ENCODE peak calls at places on chromosome 14, in ten cellular contexts. V is body of pancreas; I is fibroblast of mammary gland; M is activated CD4-positive, alpha-beta T cell treated with anti-CD3 and anti-CD28 coated beads, Interleukin-2, amount 50 U/mL, for 1 hour; U is dermis microvascular lymphatic vessel endothelial cell; N is OCI-LY7; D is activated CD8-positive, alpha-beta memory T cell treated with anti-CD3 and anti-CD28 coated beads, Interleukin-2, amount 50 U/mL, for 4 hours; W is Calu3; F is HCT116; C is choroid plexus epithelial cell. A is an unnamed sample.

GRCh38 chr14:34665785-34666425 is 36.0 kb upstream of the SNX6 start:
- DNase-seq in V (peak; percentile 7), I (peak; percentile 92), M (no peak), U (peak; percentile 94), N (peak; percentile 15), D (no peak), W (no peak), F (no peak), C (peak; percentile 97), A (peak; percentile 31)

GRCh38 chr14:89320381-89321000 is 96.5 kb downstream of the FOXN3 start:
- DNase-seq in V (no peak), I (no peak), M (no peak), U (no peak), N (no peak), D (no peak), W (no peak), F (no peak), C (peak; percentile 69), A (no peak)

GRCh38 chr14:99807413-99808132 is 14.4 kb downstream of the EML1 start:
- DNase-seq in V (no peak), I (peak; percentile 62), M (no peak), U (no peak), N (no peak), D (no peak), W (no peak), F (no peak), C (peak; percentile 14), A (no peak)

GRCh38 chr14:95649230-95649629 is 37.0 kb upstream of the TCL1B start:
- DNase-seq in V (no peak), I (no peak), M (no peak), U (no peak), N (no peak), D (no peak), W (no peak), F (no peak), C (no peak), A (no peak)

GRCh38 chr14:95683793-95684192 is 2.4 kb upstream of the TCL1B start:
- DNase-seq in V (peak; percentile 62), I (peak; percentile 15), M (peak; percentile 14), U (peak; percentile 10), N (peak; percentile 69), D (no peak), W (peak; percentile 42), F (peak; percentile 32), C (no peak), A (peak; percentile 5)

GRCh38 chr14:77315115-77315944 is 5.4 kb downstream of the POMT2 start:
- DNase-seq in V (no peak), I (no peak), M (no peak), U (no peak), N (no peak), D (no peak), W (no peak), F (no peak), C (no peak), A (no peak)

GRCh38 chr14:99578541-99579044 is 25.4 kb downstream of the CCDC85C start:
- DNase-seq in V (peak; percentile 32), I (no peak), M (no peak), U (no peak), N (no peak), D (no peak), W (no peak), F (no peak), C (no peak), A (no peak)

GRCh38 chr14:21940887-21941855 is 267.6 kb upstream of the OR4E1 start:
- DNase-seq in V (peak; percentile 14), I (peak; percentile 24), M (peak; percentile 30), U (peak; percentile 40), N (peak; percentile 52), D (peak; percentile 30), W (peak; percentile 43), F (peak; percentile 24), C (peak; percentile 27), A (peak; percentile 36)

GRCh38 chr14:51652168-51653095 is 722 bp downstream of the FRMD6 start:
- DNase-seq in V (peak; percentile 50), I (no peak), M (no peak), U (no peak), N (peak; percentile 75), D (no peak), W (no peak), F (no peak), C (no peak), A (no peak)

GRCh38 chr14:68284834-68285233 is 465.3 kb downstream of the RAD51B start:
- DNase-seq in V (no peak), I (no peak), M (no peak), U (no peak), N (peak; percentile 48), D (no peak), W (no peak), F (no peak), C (no peak), A (no peak)

GRCh38 chr14:92549853-92550244 is 36.3 kb downstream of the RIN3 start:
- DNase-seq in V (peak; percentile 17), I (peak; percentile 45), M (no peak), U (peak; percentile 57), N (no peak), D (no peak), W (no peak), F (no peak), C (no peak), A (no peak)

GRCh38 chr14:103045387-103045869 is 11.9 kb downstream of the CDC42BPB start:
- DNase-seq in V (peak; percentile 52), I (no peak), M (no peak), U (no peak), N (no peak), D (no peak), W (no peak), F (no peak), C (peak; percentile 34), A (no peak)

GRCh38 chr14:50666772-50667490 is 1.2 kb downstream of the SAV1 start:
- DNase-seq in V (peak; percentile 70), I (peak; percentile 87), M (peak; percentile 26), U (peak; percentile 61), N (peak; percentile 65), D (peak; percentile 18), W (peak; percentile 28), F (no peak), C (peak; percentile 83), A (peak; percentile 52)

GRCh38 chr14:24411468-24412454 is 13.0 kb downstream of the NYNRIN start:
- DNase-seq in V (peak; percentile 56), I (peak; percentile 68), M (no peak), U (peak; percentile 75), N (peak; percentile 66), D (no peak), W (peak; percentile 52), F (peak; percentile 51), C (peak; percentile 85), A (peak; percentile 13)

GRCh38 chr14:91284146-91284790 is 39.8 kb upstream of the GPR68 start:
- DNase-seq in V (no peak), I (peak; percentile 69), M (no peak), U (no peak), N (no peak), D (no peak), W (no peak), F (no peak), C (peak; percentile 68), A (no peak)

GRCh38 chr14:59632381-59632780 is 55.8 kb upstream of the CCDC175 start:
- DNase-seq in V (peak; percentile 56), I (peak; percentile 35), M (no peak), U (peak; percentile 48), N (peak; percentile 15), D (no peak), W (peak; percentile 32), F (peak; percentile 33), C (peak; percentile 67), A (no peak)

GRCh38 chr14:90344920-90345557 is 13.3 kb upstream of the NRDE2 start:
- DNase-seq in V (no peak), I (peak; percentile 21), M (no peak), U (no peak), N (no peak), D (no peak), W (no peak), F (no peak), C (peak; percentile 18), A (no peak)